ENCODE peak calls at places on chromosomes 6 and 20, in five cellular contexts. One of them, this sample, is unnamed.

GRCh38 chr6:40520683-40521082 is 66.5 kb downstream of the LRFN2 start:
- DNase-seq in mesenchymal stem cell: no peak
- DNase-seq in mesendoderm: no peak
- DNase-seq in H9: no peak
- DNase-seq in trophoblast cell: no peak
- DNase-seq in this sample: no peak

GRCh38 chr6:169074551-169074950 is 179.1 kb downstream of the THBS2 start:
- DNase-seq in mesenchymal stem cell: no peak
- DNase-seq in mesendoderm: no peak
- DNase-seq in H9: no peak
- DNase-seq in trophoblast cell: no peak
- DNase-seq in this sample: no peak

GRCh38 chr6:71299541-71300470 is 11.2 kb downstream of the OGFRL1 start:
- DNase-seq in mesenchymal stem cell: no peak
- DNase-seq in mesendoderm: peak
- DNase-seq in H9: no peak
- DNase-seq in trophoblast cell: no peak
- DNase-seq in this sample: no peak

GRCh38 chr20:10131612-10132345 is 86.9 kb upstream of the SNAP25 start:
- DNase-seq in mesenchymal stem cell: no peak
- DNase-seq in mesendoderm: no peak
- DNase-seq in H9: peak
- DNase-seq in trophoblast cell: no peak
- DNase-seq in this sample: peak

GRCh38 chr6:42564496-42564890 is 664 bp downstream of the UBR2 start:
- DNase-seq in mesenchymal stem cell: peak
- DNase-seq in mesendoderm: no peak
- DNase-seq in H9: no peak
- DNase-seq in trophoblast cell: no peak
- DNase-seq in this sample: no peak

GRCh38 chr20:38123021-38123587 is 42.0 kb downstream of the TGM2 start:
- DNase-seq in mesenchymal stem cell: peak
- DNase-seq in mesendoderm: peak
- DNase-seq in H9: no peak
- DNase-seq in trophoblast cell: peak
- DNase-seq in this sample: no peak

GRCh38 chr20:13009682-13010406 is 1.1 kb downstream of the SPTLC3 start:
- DNase-seq in mesenchymal stem cell: peak
- DNase-seq in mesendoderm: no peak
- DNase-seq in H9: no peak
- DNase-seq in trophoblast cell: peak
- DNase-seq in this sample: no peak

GRCh38 chr6:147770221-147770620 is 261.7 kb downstream of the SAMD5 start:
- DNase-seq in mesenchymal stem cell: no peak
- DNase-seq in mesendoderm: no peak
- DNase-seq in H9: no peak
- DNase-seq in trophoblast cell: no peak
- DNase-seq in this sample: no peak

GRCh38 chr6:39902136-39902535 is 32.1 kb downstream of the MOCS1 start:
- DNase-seq in mesenchymal stem cell: no peak
- DNase-seq in mesendoderm: no peak
- DNase-seq in H9: no peak
- DNase-seq in trophoblast cell: no peak
- DNase-seq in this sample: no peak

GRCh38 chr6:26260110-26260637 is 104.8 kb upstream of the BTN3A2 start:
- DNase-seq in mesenchymal stem cell: no peak
- DNase-seq in mesendoderm: no peak
- DNase-seq in H9: no peak
- DNase-seq in trophoblast cell: no peak
- DNase-seq in this sample: no peak

GRCh38 chr20:24066075-24066700 is 77.6 kb upstream of the GGTLC1 start:
- DNase-seq in mesenchymal stem cell: no peak
- DNase-seq in mesendoderm: no peak
- DNase-seq in H9: no peak
- DNase-seq in trophoblast cell: no peak
- DNase-seq in this sample: no peak

GRCh38 chr20:13546497-13547131 is 92.1 kb downstream of the TASP1 start:
- DNase-seq in mesenchymal stem cell: peak
- DNase-seq in mesendoderm: peak
- DNase-seq in H9: peak
- DNase-seq in trophoblast cell: peak
- DNase-seq in this sample: peak

GRCh38 chr6:161660666-161661571 is 387.1 kb upstream of the AGPAT4 start:
- DNase-seq in mesenchymal stem cell: no peak
- DNase-seq in mesendoderm: peak
- DNase-seq in H9: no peak
- DNase-seq in trophoblast cell: no peak
- DNase-seq in this sample: no peak

GRCh38 chr20:2323051-2323450 is 27.2 kb downstream of the TGM3 start:
- DNase-seq in mesenchymal stem cell: no peak
- DNase-seq in mesendoderm: no peak
- DNase-seq in H9: no peak
- DNase-seq in trophoblast cell: no peak
- DNase-seq in this sample: no peak

GRCh38 chr6:35562060-35562459 is 49.4 kb upstream of the TULP1 start:
- DNase-seq in mesenchymal stem cell: peak
- DNase-seq in mesendoderm: no peak
- DNase-seq in H9: no peak
- DNase-seq in trophoblast cell: peak
- DNase-seq in this sample: no peak

GRCh38 chr20:7113577-7114466 is 346.3 kb downstream of the BMP2 start:
- DNase-seq in mesenchymal stem cell: peak
- DNase-seq in mesendoderm: peak
- DNase-seq in H9: peak
- DNase-seq in trophoblast cell: no peak
- DNase-seq in this sample: peak

GRCh38 chr20:25036331-25036936 is 21.5 kb downstream of the ACSS1 start:
- DNase-seq in mesenchymal stem cell: no peak
- DNase-seq in mesendoderm: no peak
- DNase-seq in H9: no peak
- DNase-seq in trophoblast cell: no peak
- DNase-seq in this sample: no peak

GRCh38 chr6:146388736-146389364 is 154.8 kb upstream of the RAB32 start:
- DNase-seq in mesenchymal stem cell: no peak
- DNase-seq in mesendoderm: no peak
- DNase-seq in H9: no peak
- DNase-seq in trophoblast cell: no peak
- DNase-seq in this sample: no peak

GRCh38 chr20:62349537-62350097 is 17.5 kb downstream of the LAMA5 start:
- DNase-seq in mesenchymal stem cell: no peak
- DNase-seq in mesendoderm: no peak
- DNase-seq in H9: no peak
- DNase-seq in trophoblast cell: no peak
- DNase-seq in this sample: no peak

GRCh38 chr6:41347349-41348050 is 12.1 kb downstream of the NCR2 start:
- DNase-seq in mesenchymal stem cell: no peak
- DNase-seq in mesendoderm: no peak
- DNase-seq in H9: no peak
- DNase-seq in trophoblast cell: no peak
- DNase-seq in this sample: peak

GRCh38 chr6:160259585-160259984 is 964 bp upstream of the SLC22A2 start:
- DNase-seq in mesenchymal stem cell: no peak
- DNase-seq in mesendoderm: peak
- DNase-seq in H9: no peak
- DNase-seq in trophoblast cell: no peak
- DNase-seq in this sample: no peak

GRCh38 chr20:64256282-64256947 is 867 bp downstream of the PCMTD2 start:
- DNase-seq in mesenchymal stem cell: no peak
- DNase-seq in mesendoderm: no peak
- DNase-seq in H9: no peak
- DNase-seq in trophoblast cell: no peak
- DNase-seq in this sample: no peak

GRCh38 chr20:14445310-14445709 is 107.9 kb upstream of the FLRT3 start:
- DNase-seq in mesenchymal stem cell: peak
- DNase-seq in mesendoderm: no peak
- DNase-seq in H9: no peak
- DNase-seq in trophoblast cell: no peak
- DNase-seq in this sample: no peak

GRCh38 chr6:137264308-137265075 is 45.3 kb upstream of the IFNGR1 start:
- DNase-seq in mesenchymal stem cell: no peak
- DNase-seq in mesendoderm: no peak
- DNase-seq in H9: no peak
- DNase-seq in trophoblast cell: no peak
- DNase-seq in this sample: no peak

GRCh38 chr6:31543639-31544038 is 1.8 kb upstream of the DDX39B start:
- DNase-seq in mesenchymal stem cell: no peak
- DNase-seq in mesendoderm: no peak
- DNase-seq in H9: no peak
- DNase-seq in trophoblast cell: no peak
- DNase-seq in this sample: no peak

GRCh38 chr20:58980711-58981563 is at the start of gene NELFCD:
- DNase-seq in mesenchymal stem cell: peak
- DNase-seq in mesendoderm: peak
- DNase-seq in H9: peak
- DNase-seq in trophoblast cell: peak
- DNase-seq in this sample: peak

GRCh38 chr20:63392465-63393365 is 31.6 kb upstream of the CHRNA4 start:
- DNase-seq in mesenchymal stem cell: no peak
- DNase-seq in mesendoderm: no peak
- DNase-seq in H9: no peak
- DNase-seq in trophoblast cell: no peak
- DNase-seq in this sample: no peak

GRCh38 chr6:150177260-150178246 is 34.7 kb downstream of the PPP1R14C start:
- DNase-seq in mesenchymal stem cell: peak
- DNase-seq in mesendoderm: peak
- DNase-seq in H9: no peak
- DNase-seq in trophoblast cell: no peak
- DNase-seq in this sample: no peak

GRCh38 chr20:21189761-21190523 is 64.1 kb downstream of the KIZ start:
- DNase-seq in mesenchymal stem cell: no peak
- DNase-seq in mesendoderm: peak
- DNase-seq in H9: peak
- DNase-seq in trophoblast cell: no peak
- DNase-seq in this sample: peak

GRCh38 chr6:10613693-10614092 is 80.7 kb downstream of the C6orf52 start:
- DNase-seq in mesenchymal stem cell: peak
- DNase-seq in mesendoderm: no peak
- DNase-seq in H9: no peak
- DNase-seq in trophoblast cell: no peak
- DNase-seq in this sample: no peak

GRCh38 chr6:124982669-124983068 is 20.4 kb downstream of the RNF217 start:
- DNase-seq in mesenchymal stem cell: no peak
- DNase-seq in mesendoderm: no peak
- DNase-seq in H9: no peak
- DNase-seq in trophoblast cell: no peak
- DNase-seq in this sample: no peak

GRCh38 chr6:13559251-13559650 is 15.2 kb upstream of the SIRT5 start:
- DNase-seq in mesenchymal stem cell: no peak
- DNase-seq in mesendoderm: no peak
- DNase-seq in H9: no peak
- DNase-seq in trophoblast cell: peak
- DNase-seq in this sample: no peak

GRCh38 chr6:13561624-13562267 is 12.7 kb upstream of the SIRT5 start:
- DNase-seq in mesenchymal stem cell: peak
- DNase-seq in mesendoderm: no peak
- DNase-seq in H9: no peak
- DNase-seq in trophoblast cell: peak
- DNase-seq in this sample: no peak

GRCh38 chr6:13559968-13560650 is 14.3 kb upstream of the SIRT5 start:
- DNase-seq in mesenchymal stem cell: no peak
- DNase-seq in mesendoderm: no peak
- DNase-seq in H9: no peak
- DNase-seq in trophoblast cell: no peak
- DNase-seq in this sample: no peak

GRCh38 chr6:13560651-13561044 is 13.8 kb upstream of the SIRT5 start:
- DNase-seq in mesenchymal stem cell: no peak
- DNase-seq in mesendoderm: peak
- DNase-seq in H9: no peak
- DNase-seq in trophoblast cell: no peak
- DNase-seq in this sample: no peak

GRCh38 chr6:13558718-13559117 is 15.7 kb upstream of the SIRT5 start:
- DNase-seq in mesenchymal stem cell: no peak
- DNase-seq in mesendoderm: no peak
- DNase-seq in H9: no peak
- DNase-seq in trophoblast cell: no peak
- DNase-seq in this sample: no peak
- H2AK5ac ChIP-seq in mesenchymal stem cell: no peak
- H2AK5ac ChIP-seq in mesendoderm: no peak
- H2AK5ac ChIP-seq in H9: no peak
- H2AK5ac ChIP-seq in trophoblast cell: no peak
- H2AK5ac ChIP-seq in this sample: no peak

GRCh38 chr20:19970256-19970765 is 46.9 kb upstream of the NAA20 start:
- DNase-seq in mesenchymal stem cell: peak
- DNase-seq in mesendoderm: no peak
- DNase-seq in H9: no peak
- DNase-seq in trophoblast cell: no peak
- DNase-seq in this sample: no peak
- H2AK5ac ChIP-seq in mesenchymal stem cell: no peak
- H2AK5ac ChIP-seq in mesendoderm: no peak
- H2AK5ac ChIP-seq in H9: no peak
- H2AK5ac ChIP-seq in trophoblast cell: peak
- H2AK5ac ChIP-seq in this sample: no peak

DNA sequence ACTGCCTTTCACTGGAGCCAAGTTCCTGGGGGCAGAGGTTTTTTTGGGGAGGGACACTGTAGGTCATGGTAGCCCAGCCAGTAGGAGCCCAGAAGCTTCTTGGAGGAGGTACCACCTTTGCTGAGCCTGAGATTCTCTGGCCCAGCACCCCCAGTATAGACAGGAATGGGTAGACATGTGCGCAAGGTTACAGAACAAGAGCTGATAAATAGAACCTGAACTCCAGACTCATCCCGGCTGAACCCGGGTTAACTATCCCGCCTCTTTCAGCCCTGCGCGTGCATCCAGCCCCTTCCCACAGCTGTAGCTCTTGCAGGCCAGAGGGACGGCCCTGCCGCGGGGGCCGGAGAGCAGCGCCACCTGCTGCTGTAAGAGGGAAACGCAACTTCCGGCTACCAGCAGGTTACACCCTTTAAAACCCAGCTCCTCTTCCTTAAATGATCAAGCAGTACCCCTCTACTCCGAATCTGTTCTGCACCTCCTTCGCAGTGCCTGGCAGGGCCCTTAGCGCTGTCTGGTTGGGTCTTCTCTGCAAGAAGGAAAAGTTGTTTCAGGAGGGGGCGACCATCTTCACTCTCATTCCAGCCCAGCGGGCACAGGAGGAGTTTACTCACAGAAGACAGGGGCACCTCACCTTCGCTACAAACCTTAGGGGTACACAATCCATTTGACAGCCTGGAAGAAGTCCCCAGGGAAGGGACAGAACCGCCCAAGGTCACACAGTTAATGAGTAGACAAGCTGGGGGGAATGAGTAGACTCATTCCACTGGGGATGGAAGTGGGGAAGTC is 7.5 kb downstream of the SRXN1 start:
- DNase-seq in mesenchymal stem cell: peak
- DNase-seq in mesendoderm: peak
- DNase-seq in H9: peak
- DNase-seq in trophoblast cell: peak
- DNase-seq in this sample: peak
- H2AK5ac ChIP-seq in mesenchymal stem cell: no peak
- H2AK5ac ChIP-seq in mesendoderm: no peak
- H2AK5ac ChIP-seq in H9: no peak
- H2AK5ac ChIP-seq in trophoblast cell: no peak
- H2AK5ac ChIP-seq in this sample: no peak

GRCh38 chr6:38184041-38184779 is 364.7 kb downstream of the ZFAND3 start:
- DNase-seq in mesenchymal stem cell: no peak
- DNase-seq in mesendoderm: no peak
- DNase-seq in H9: peak
- DNase-seq in trophoblast cell: no peak
- DNase-seq in this sample: peak
- H2AK5ac ChIP-seq in mesenchymal stem cell: no peak
- H2AK5ac ChIP-seq in mesendoderm: no peak
- H2AK5ac ChIP-seq in H9: no peak
- H2AK5ac ChIP-seq in trophoblast cell: no peak
- H2AK5ac ChIP-seq in this sample: no peak

GRCh38 chr6:136147342-136147741 is 102.8 kb downstream of the MTFR2 start:
- DNase-seq in mesenchymal stem cell: no peak
- DNase-seq in mesendoderm: no peak
- DNase-seq in H9: no peak
- DNase-seq in trophoblast cell: no peak
- DNase-seq in this sample: no peak
- H2AK5ac ChIP-seq in mesenchymal stem cell: no peak
- H2AK5ac ChIP-seq in mesendoderm: no peak
- H2AK5ac ChIP-seq in H9: no peak
- H2AK5ac ChIP-seq in trophoblast cell: no peak
- H2AK5ac ChIP-seq in this sample: no peak